ENCODE peak calls at places on chromosomes 12 and 14, in eight cellular contexts. E is fibroblast of pulmonary artery, J is right lobe of liver, B is RWPE1, R is GM06990, S is hepatocyte, L is HFFc6, A is Caco-2. N is an unnamed sample.

GRCh38 chr12:88339254-88339949 is 197.3 kb downstream of the TMTC3 start:
- DNase-seq in E (peak; percentile 39), J (no peak), B (peak; percentile 34), R (no peak), S (no peak), L (peak; percentile 79), A (no peak), N (no peak)

GRCh38 chr12:95802482-95803264 is 12.1 kb upstream of the NTN4 start:
- DNase-seq in E (peak; percentile 83), J (no peak), B (peak; percentile 88), R (no peak), S (peak; percentile 80), L (peak; percentile 86), A (peak; percentile 80), N (no peak)

GRCh38 chr14:95313707-95314106 is 6.0 kb downstream of the CLMN start:
- DNase-seq in E (peak; percentile 73), J (peak; percentile 93), B (peak; percentile 78), R (no peak), S (peak; percentile 81), L (peak; percentile 27), A (no peak), N (no peak)

GRCh38 chr14:64196668-64197411 is 97.3 kb downstream of the ESR2 start:
- DNase-seq in E (peak; percentile 61), J (peak; percentile 59), B (no peak), R (peak; percentile 39), S (peak; percentile 67), L (peak; percentile 7), A (no peak), N (peak; percentile 46)

GRCh38 chr12:59403259-59403932 is 192.4 kb upstream of the SLC16A7 start:
- DNase-seq in E (peak; percentile 80), J (no peak), B (peak; percentile 50), R (no peak), S (peak; percentile 77), L (peak; percentile 63), A (peak; percentile 40), N (no peak)

GRCh38 chr14:105317546-105317945 is 3.0 kb downstream of the PACS2 start:
- DNase-seq in E (peak; percentile 38), J (no peak), B (no peak), R (no peak), S (no peak), L (peak; percentile 77), A (no peak), N (no peak)

GRCh38 chr14:79543966-79544365 is 667.3 kb downstream of the DIO2 start:
- DNase-seq in E (peak; percentile 59), J (no peak), B (no peak), R (no peak), S (peak; percentile 50), L (peak; percentile 18), A (no peak), N (no peak)

GRCh38 chr14:76710093-76711010 is 50.9 kb upstream of the VASH1 start:
- DNase-seq in E (peak; percentile 73), J (no peak), B (peak; percentile 59), R (no peak), S (peak; percentile 64), L (peak; percentile 25), A (no peak), N (no peak)

GRCh38 chr14:85334316-85334715 is 195.6 kb upstream of the FLRT2 start:
- DNase-seq in E (peak; percentile 3), J (no peak), B (no peak), R (no peak), S (no peak), L (no peak), A (no peak), N (no peak)

GRCh38 chr12:11307143-11307542 is 3.1 kb downstream of the PRB4 start:
- DNase-seq in E (no peak), J (no peak), B (no peak), R (no peak), S (no peak), L (no peak), A (no peak), N (no peak)

GRCh38 chr12:28489256-28489655 is 299.0 kb downstream of the CCDC91 start:
- DNase-seq in E (peak; percentile 53), J (no peak), B (peak; percentile 5), R (no peak), S (no peak), L (no peak), A (no peak), N (no peak)

GRCh38 chr12:17793854-17794253 is 296.1 kb downstream of the RERGL start:
- DNase-seq in E (no peak), J (no peak), B (no peak), R (no peak), S (no peak), L (no peak), A (no peak), N (no peak)

GRCh38 chr12:65280306-65280705 is 1.8 kb downstream of the MSRB3 start:
- DNase-seq in E (peak; percentile 55), J (no peak), B (no peak), R (no peak), S (no peak), L (no peak), A (no peak), N (no peak)

GRCh38 chr14:97058071-97058470 is 260.9 kb downstream of the VRK1 start:
- DNase-seq in E (no peak), J (no peak), B (no peak), R (no peak), S (no peak), L (no peak), A (no peak), N (no peak)

GRCh38 chr12:52358575-52359350 is 8.5 kb downstream of the KRT85 start:
- DNase-seq in E (no peak), J (no peak), B (no peak), R (peak; percentile 39), S (no peak), L (no peak), A (peak; percentile 3), N (peak; percentile 24)

GRCh38 chr12:114812858-114813761 is 129.1 kb upstream of the TBX3 start:
- DNase-seq in E (peak; percentile 46), J (no peak), B (no peak), R (no peak), S (peak; percentile 63), L (no peak), A (no peak), N (no peak)

GRCh38 chr12:110107369-110108281 is 16.5 kb upstream of the IFT81 start:
- DNase-seq in E (peak; percentile 92), J (no peak), B (peak; percentile 66), R (no peak), S (peak; percentile 46), L (peak; percentile 77), A (no peak), N (no peak)

GRCh38 chr12:46359667-46360280 is 12.8 kb downstream of the SLC38A2 start:
- DNase-seq in E (peak; percentile 31), J (no peak), B (no peak), R (no peak), S (no peak), L (no peak), A (no peak), N (no peak)

GRCh38 chr12:8681129-8681902 is 16.5 kb upstream of the RIMKLB start:
- DNase-seq in E (peak; percentile 96), J (no peak), B (peak; percentile 69), R (no peak), S (peak; percentile 82), L (peak; percentile 6), A (peak; percentile 58), N (no peak)

GRCh38 chr12:109389146-109389545 is 41.4 kb downstream of the MYO1H start:
- DNase-seq in E (no peak), J (no peak), B (peak; percentile 8), R (no peak), S (no peak), L (no peak), A (peak; percentile 50), N (no peak)

GRCh38 chr14:20422886-20423285 is 9.6 kb upstream of the TEP1 start:
- DNase-seq in E (no peak), J (no peak), B (no peak), R (no peak), S (no peak), L (no peak), A (no peak), N (no peak)

GRCh38 chr14:85003805-85004204 is 526.1 kb upstream of the FLRT2 start:
- DNase-seq in E (no peak), J (no peak), B (no peak), R (no peak), S (no peak), L (no peak), A (no peak), N (no peak)

GRCh38 chr12:19068137-19068536 is 61.4 kb upstream of the PLEKHA5 start:
- DNase-seq in E (peak; percentile 15), J (no peak), B (no peak), R (no peak), S (no peak), L (no peak), A (no peak), N (no peak)

GRCh38 chr12:45292486-45293195 is 76.7 kb downstream of the ANO6 start:
- DNase-seq in E (no peak), J (no peak), B (no peak), R (no peak), S (no peak), L (no peak), A (no peak), N (no peak)

GRCh38 chr12:82627799-82628198 is 58.9 kb upstream of the TMTC2 start:
- DNase-seq in E (peak; percentile 56), J (no peak), B (peak; percentile 32), R (no peak), S (peak; percentile 33), L (peak; percentile 29), A (no peak), N (no peak)
- TF ChIP-seq CTCF in E (peak; percentile 60), J (peak; percentile 65), B (peak; percentile 13), R (peak; percentile 55), S (peak; percentile 54), L (peak; percentile 60), A (peak; percentile 51), N (no peak)

GRCh38 chr12:144650-145284 is 69.2 kb downstream of the SLC6A12 start:
- DNase-seq in E (no peak), J (no peak), B (no peak), R (no peak), S (no peak), L (no peak), A (peak; percentile 56), N (no peak)
- TF ChIP-seq CTCF in E (no peak), J (no peak), B (no peak), R (no peak), S (no peak), L (no peak), A (no peak), N (no peak)

GRCh38 chr12:127501916-127502315 is 765.1 kb upstream of the TMEM132C start:
- DNase-seq in E (no peak), J (no peak), B (no peak), R (no peak), S (no peak), L (no peak), A (no peak), N (no peak)

GRCh38 chr12:127500513-127500912 is 766.5 kb upstream of the TMEM132C start:
- DNase-seq in E (no peak), J (no peak), B (no peak), R (no peak), S (no peak), L (no peak), A (no peak), N (no peak)

GRCh38 chr12:127494961-127495915 is 771.7 kb upstream of the TMEM132C start:
- DNase-seq in E (no peak), J (no peak), B (no peak), R (no peak), S (no peak), L (no peak), A (no peak), N (no peak)

GRCh38 chr12:127496255-127496654 is 770.7 kb upstream of the TMEM132C start:
- DNase-seq in E (no peak), J (no peak), B (no peak), R (no peak), S (no peak), L (no peak), A (no peak), N (no peak)
- TF ChIP-seq CTCF in E (no peak), J (no peak), B (no peak), R (no peak), S (no peak), L (no peak), A (no peak), N (no peak)

GRCh38 chr12:2641209-2641608 is 153.6 kb upstream of the FKBP4 start:
- DNase-seq in E (peak; percentile 38), J (no peak), B (no peak), R (no peak), S (peak; percentile 23), L (peak; percentile 35), A (peak; percentile 41), N (no peak)
- TF ChIP-seq CTCF in E (peak; percentile 41), J (no peak), B (no peak), R (peak; percentile 34), S (peak; percentile 9), L (peak; percentile 73), A (no peak), N (no peak)

N was measured in activated B cell treated with CpG ODN at 0.5 μM for 24 hours.